ENCODE peak calls at places on chromosome X, in eight cellular contexts. One of them, this sample, is unnamed.

GRCh38 chrX:123884809-123885408 is 25.1 kb downstream of the XIAP start:
- DNase-seq in neural progenitor cell: peak; percentile 55
- DNase-seq in CD8-positive, alpha-beta T cell: peak; percentile 16
- DNase-seq in dorsolateral prefrontal cortex: no peak
- DNase-seq in cardiac muscle cell: peak; percentile 49
- DNase-seq in left lung: no peak
- DNase-seq in transverse colon: no peak
- DNase-seq in endothelial cell of umbilical vein: peak; percentile 52
- DNase-seq in this sample: peak; percentile 33

GRCh38 chrX:49269768-49270248 is at the start of gene PPP1R3F:
- DNase-seq in neural progenitor cell: no peak
- DNase-seq in CD8-positive, alpha-beta T cell: no peak
- DNase-seq in dorsolateral prefrontal cortex: no peak
- DNase-seq in cardiac muscle cell: no peak
- DNase-seq in left lung: no peak
- DNase-seq in transverse colon: no peak
- DNase-seq in endothelial cell of umbilical vein: peak; percentile 1
- DNase-seq in this sample: no peak

GRCh38 chrX:109952985-109953905 is 49.7 kb upstream of the TMEM164 start:
- DNase-seq in neural progenitor cell: no peak
- DNase-seq in CD8-positive, alpha-beta T cell: no peak
- DNase-seq in dorsolateral prefrontal cortex: no peak
- DNase-seq in cardiac muscle cell: no peak
- DNase-seq in left lung: no peak
- DNase-seq in transverse colon: no peak
- DNase-seq in endothelial cell of umbilical vein: peak; percentile 27
- DNase-seq in this sample: no peak

GRCh38 chrX:115625577-115626301 is 64.8 kb downstream of the PLS3 start:
- DNase-seq in neural progenitor cell: peak; percentile 55
- DNase-seq in CD8-positive, alpha-beta T cell: no peak
- DNase-seq in dorsolateral prefrontal cortex: no peak
- DNase-seq in cardiac muscle cell: no peak
- DNase-seq in left lung: no peak
- DNase-seq in transverse colon: no peak
- DNase-seq in endothelial cell of umbilical vein: peak; percentile 28
- DNase-seq in this sample: no peak

GRCh38 chrX:71998836-71999509 is 88.3 kb downstream of the NHSL2 start:
- DNase-seq in neural progenitor cell: peak; percentile 49
- DNase-seq in CD8-positive, alpha-beta T cell: peak; percentile 36
- DNase-seq in dorsolateral prefrontal cortex: no peak
- DNase-seq in cardiac muscle cell: peak; percentile 37
- DNase-seq in left lung: no peak
- DNase-seq in transverse colon: no peak
- DNase-seq in endothelial cell of umbilical vein: peak; percentile 36
- DNase-seq in this sample: peak; percentile 58

GRCh38 chrX:135557344-135557743 is 36.9 kb downstream of the INTS6L start:
- DNase-seq in neural progenitor cell: no peak
- DNase-seq in CD8-positive, alpha-beta T cell: no peak
- DNase-seq in dorsolateral prefrontal cortex: no peak
- DNase-seq in cardiac muscle cell: no peak
- DNase-seq in left lung: no peak
- DNase-seq in transverse colon: no peak
- DNase-seq in endothelial cell of umbilical vein: peak; percentile 6
- DNase-seq in this sample: no peak

GRCh38 chrX:40539214-40540142 is 41.3 kb upstream of the ATP6AP2 start:
- DNase-seq in neural progenitor cell: peak; percentile 44
- DNase-seq in CD8-positive, alpha-beta T cell: peak; percentile 72
- DNase-seq in dorsolateral prefrontal cortex: no peak
- DNase-seq in cardiac muscle cell: peak; percentile 42
- DNase-seq in left lung: peak; percentile 67
- DNase-seq in transverse colon: peak; percentile 49
- DNase-seq in endothelial cell of umbilical vein: no peak
- DNase-seq in this sample: peak; percentile 71

GRCh38 chrX:107429090-107429489 is 20.4 kb upstream of the FRMPD3 start:
- DNase-seq in neural progenitor cell: peak; percentile 13
- DNase-seq in CD8-positive, alpha-beta T cell: peak; percentile 25
- DNase-seq in dorsolateral prefrontal cortex: no peak
- DNase-seq in cardiac muscle cell: peak; percentile 53
- DNase-seq in left lung: no peak
- DNase-seq in transverse colon: peak; percentile 34
- DNase-seq in endothelial cell of umbilical vein: no peak
- DNase-seq in this sample: peak; percentile 53

GRCh38 chrX:77493677-77494553 is 46.7 kb downstream of the FGF16 start:
- DNase-seq in neural progenitor cell: peak; percentile 61
- DNase-seq in CD8-positive, alpha-beta T cell: no peak
- DNase-seq in dorsolateral prefrontal cortex: no peak
- DNase-seq in cardiac muscle cell: peak; percentile 11
- DNase-seq in left lung: no peak
- DNase-seq in transverse colon: no peak
- DNase-seq in endothelial cell of umbilical vein: no peak
- DNase-seq in this sample: peak; percentile 89

GRCh38 chrX:44459501-44459900 is 83.2 kb downstream of the FUNDC1 start:
- DNase-seq in neural progenitor cell: no peak
- DNase-seq in CD8-positive, alpha-beta T cell: no peak
- DNase-seq in dorsolateral prefrontal cortex: no peak
- DNase-seq in cardiac muscle cell: no peak
- DNase-seq in left lung: no peak
- DNase-seq in transverse colon: no peak
- DNase-seq in endothelial cell of umbilical vein: no peak
- DNase-seq in this sample: no peak

GRCh38 chrX:13419276-13419675 is 99.4 kb upstream of the ATXN3L start:
- DNase-seq in neural progenitor cell: no peak
- DNase-seq in CD8-positive, alpha-beta T cell: no peak
- DNase-seq in dorsolateral prefrontal cortex: no peak
- DNase-seq in cardiac muscle cell: no peak
- DNase-seq in left lung: no peak
- DNase-seq in transverse colon: no peak
- DNase-seq in endothelial cell of umbilical vein: no peak
- DNase-seq in this sample: no peak

GRCh38 chrX:19487520-19488200 is 27.6 kb downstream of the MAP3K15 start:
- DNase-seq in neural progenitor cell: no peak
- DNase-seq in CD8-positive, alpha-beta T cell: no peak
- DNase-seq in dorsolateral prefrontal cortex: no peak
- DNase-seq in cardiac muscle cell: no peak
- DNase-seq in left lung: no peak
- DNase-seq in transverse colon: peak; percentile 10
- DNase-seq in endothelial cell of umbilical vein: no peak
- DNase-seq in this sample: no peak

GRCh38 chrX:71053217-71053621 is 14.9 kb downstream of the SNX12 start:
- DNase-seq in neural progenitor cell: peak; percentile 84
- DNase-seq in CD8-positive, alpha-beta T cell: no peak
- DNase-seq in dorsolateral prefrontal cortex: no peak
- DNase-seq in cardiac muscle cell: peak; percentile 75
- DNase-seq in left lung: no peak
- DNase-seq in transverse colon: no peak
- DNase-seq in endothelial cell of umbilical vein: peak; percentile 4
- DNase-seq in this sample: no peak

GRCh38 chrX:19627081-19627480 is 111.8 kb upstream of the MAP3K15 start:
- DNase-seq in neural progenitor cell: no peak
- DNase-seq in CD8-positive, alpha-beta T cell: no peak
- DNase-seq in dorsolateral prefrontal cortex: peak; percentile 71
- DNase-seq in cardiac muscle cell: no peak
- DNase-seq in left lung: no peak
- DNase-seq in transverse colon: no peak
- DNase-seq in endothelial cell of umbilical vein: no peak
- DNase-seq in this sample: no peak

GRCh38 chrX:132858018-132858417 is 100.4 kb downstream of the HS6ST2 start:
- DNase-seq in neural progenitor cell: no peak
- DNase-seq in CD8-positive, alpha-beta T cell: no peak
- DNase-seq in dorsolateral prefrontal cortex: no peak
- DNase-seq in cardiac muscle cell: no peak
- DNase-seq in left lung: no peak
- DNase-seq in transverse colon: no peak
- DNase-seq in endothelial cell of umbilical vein: peak; percentile 78
- DNase-seq in this sample: no peak

GRCh38 chrX:19579485-19579884 is 64.2 kb upstream of the MAP3K15 start:
- DNase-seq in neural progenitor cell: no peak
- DNase-seq in CD8-positive, alpha-beta T cell: no peak
- DNase-seq in dorsolateral prefrontal cortex: no peak
- DNase-seq in cardiac muscle cell: no peak
- DNase-seq in left lung: no peak
- DNase-seq in transverse colon: no peak
- DNase-seq in endothelial cell of umbilical vein: peak; percentile 2
- DNase-seq in this sample: no peak

GRCh38 chrX:68043713-68044438 is 389.4 kb downstream of the OPHN1 start:
- DNase-seq in neural progenitor cell: no peak
- DNase-seq in CD8-positive, alpha-beta T cell: no peak
- DNase-seq in dorsolateral prefrontal cortex: no peak
- DNase-seq in cardiac muscle cell: no peak
- DNase-seq in left lung: no peak
- DNase-seq in transverse colon: no peak
- DNase-seq in endothelial cell of umbilical vein: no peak
- DNase-seq in this sample: no peak

GRCh38 chrX:72095370-72095769 is 36.3 kb downstream of the RTL5 start:
- DNase-seq in neural progenitor cell: no peak
- DNase-seq in CD8-positive, alpha-beta T cell: no peak
- DNase-seq in dorsolateral prefrontal cortex: no peak
- DNase-seq in cardiac muscle cell: no peak
- DNase-seq in left lung: no peak
- DNase-seq in transverse colon: no peak
- DNase-seq in endothelial cell of umbilical vein: peak; percentile 66
- DNase-seq in this sample: no peak

GRCh38 chrX:22196151-22196550 is 76.6 kb upstream of the CBLL2 start:
- DNase-seq in neural progenitor cell: no peak
- DNase-seq in CD8-positive, alpha-beta T cell: no peak
- DNase-seq in dorsolateral prefrontal cortex: no peak
- DNase-seq in cardiac muscle cell: no peak
- DNase-seq in left lung: no peak
- DNase-seq in transverse colon: no peak
- DNase-seq in endothelial cell of umbilical vein: no peak
- DNase-seq in this sample: no peak

GRCh38 chrX:72115380-72115779 is 16.3 kb downstream of the RTL5 start:
- DNase-seq in neural progenitor cell: peak; percentile 63
- DNase-seq in CD8-positive, alpha-beta T cell: no peak
- DNase-seq in dorsolateral prefrontal cortex: no peak
- DNase-seq in cardiac muscle cell: no peak
- DNase-seq in left lung: no peak
- DNase-seq in transverse colon: no peak
- DNase-seq in endothelial cell of umbilical vein: no peak
- DNase-seq in this sample: peak; percentile 97

GRCh38 chrX:12894074-12894691 is 12.2 kb upstream of the TLR8 start:
- DNase-seq in neural progenitor cell: peak; percentile 26
- DNase-seq in CD8-positive, alpha-beta T cell: peak; percentile 40
- DNase-seq in dorsolateral prefrontal cortex: peak; percentile 31
- DNase-seq in cardiac muscle cell: peak; percentile 28
- DNase-seq in left lung: no peak
- DNase-seq in transverse colon: peak; percentile 37
- DNase-seq in endothelial cell of umbilical vein: peak; percentile 38
- DNase-seq in this sample: peak; percentile 29

GRCh38 chrX:121322159-121322558 is 274.7 kb downstream of the GLUD2 start:
- DNase-seq in neural progenitor cell: no peak
- DNase-seq in CD8-positive, alpha-beta T cell: no peak
- DNase-seq in dorsolateral prefrontal cortex: no peak
- DNase-seq in cardiac muscle cell: no peak
- DNase-seq in left lung: no peak
- DNase-seq in transverse colon: no peak
- DNase-seq in endothelial cell of umbilical vein: no peak
- DNase-seq in this sample: no peak
- TF ChIP-seq CTCF in neural progenitor cell: no peak
- TF ChIP-seq CTCF in CD8-positive, alpha-beta T cell: no peak
- TF ChIP-seq CTCF in dorsolateral prefrontal cortex: no peak
- TF ChIP-seq CTCF in cardiac muscle cell: peak; percentile 15
- TF ChIP-seq CTCF in left lung: no peak
- TF ChIP-seq CTCF in transverse colon: peak; percentile 17
- TF ChIP-seq CTCF in endothelial cell of umbilical vein: no peak
- TF ChIP-seq CTCF in this sample: no peak

DNA sequence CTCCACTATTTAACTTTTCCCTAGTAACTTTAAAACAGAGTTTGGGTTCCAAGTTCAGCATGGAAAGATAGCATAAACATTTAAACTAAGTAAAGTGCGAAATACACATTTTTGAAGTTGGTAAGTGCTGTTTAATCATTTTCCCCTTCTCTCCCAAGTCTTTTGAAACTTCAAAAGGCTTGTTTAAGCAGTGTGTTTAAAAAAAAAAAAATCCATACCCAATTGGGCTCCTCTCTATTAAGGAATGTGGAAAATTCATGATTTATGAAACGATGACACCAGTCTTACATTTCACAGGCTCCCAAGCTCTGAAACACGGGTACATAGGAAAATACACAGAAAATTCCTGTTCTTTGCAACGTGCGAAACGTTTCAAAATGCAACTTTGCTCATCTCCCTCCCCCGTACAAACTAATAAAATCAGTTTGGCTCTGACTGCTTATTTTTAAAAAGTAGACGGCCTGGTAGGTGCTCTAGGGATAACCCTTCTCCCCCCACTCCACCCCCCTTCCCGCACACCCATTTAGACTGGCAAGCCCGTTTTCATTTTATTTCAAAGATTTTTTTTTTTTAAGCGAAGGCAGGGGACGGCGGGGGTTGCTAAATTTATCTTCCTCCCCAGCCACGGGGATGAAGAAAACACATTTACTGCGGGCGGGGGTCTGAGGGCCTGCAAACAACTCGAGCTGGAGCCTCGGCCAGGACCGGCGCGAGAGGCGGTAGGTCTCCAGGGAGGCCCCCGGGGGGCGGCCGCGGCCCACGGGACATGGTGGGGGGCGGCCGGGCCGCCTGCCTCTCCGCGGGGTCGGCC is 789 bp upstream of the ZFX start:
- DNase-seq in neural progenitor cell: no peak
- DNase-seq in CD8-positive, alpha-beta T cell: peak; percentile 24
- DNase-seq in dorsolateral prefrontal cortex: no peak
- DNase-seq in cardiac muscle cell: no peak
- DNase-seq in left lung: no peak
- DNase-seq in transverse colon: no peak
- DNase-seq in endothelial cell of umbilical vein: peak; percentile 42
- DNase-seq in this sample: no peak
- H3K4me3 ChIP-seq in neural progenitor cell: peak overlapping the region; percentile 100
- H3K4me3 ChIP-seq in CD8-positive, alpha-beta T cell: peak overlapping the region; percentile 48
- H3K4me3 ChIP-seq in dorsolateral prefrontal cortex: peak overlapping the region; percentile 69
- H3K4me3 ChIP-seq in cardiac muscle cell: peak overlapping the region; percentile 98
- H3K4me3 ChIP-seq in left lung: peak overlapping the region; percentile 59
- H3K4me3 ChIP-seq in transverse colon: peak overlapping the region; percentile 50
- H3K4me3 ChIP-seq in endothelial cell of umbilical vein: peak overlapping the region; percentile 53
- H3K4me3 ChIP-seq in this sample: peak overlapping the region; percentile 75

DNA sequence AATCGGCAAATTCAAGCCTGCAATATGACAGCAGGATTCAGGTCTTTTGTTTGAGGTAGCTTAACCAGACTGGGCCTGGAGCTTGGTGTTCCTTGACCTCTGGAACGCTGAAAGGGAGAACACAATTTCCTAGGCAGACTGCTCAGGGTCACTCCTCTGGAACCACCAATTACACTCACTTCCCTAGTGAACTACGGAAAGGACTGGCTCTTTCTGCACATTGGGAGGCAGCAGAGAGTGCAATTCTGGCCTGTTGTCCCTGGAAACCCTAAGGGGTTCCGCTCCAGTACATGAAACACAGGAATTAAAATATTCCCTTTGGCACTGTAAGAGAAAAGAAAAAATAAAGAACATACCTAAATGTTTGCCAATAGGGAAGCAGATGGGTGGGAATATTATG is 58.6 kb downstream of the GPC3 start:
- DNase-seq in neural progenitor cell: no peak
- DNase-seq in CD8-positive, alpha-beta T cell: no peak
- DNase-seq in dorsolateral prefrontal cortex: no peak
- DNase-seq in cardiac muscle cell: no peak
- DNase-seq in left lung: no peak
- DNase-seq in transverse colon: no peak
- DNase-seq in endothelial cell of umbilical vein: no peak
- DNase-seq in this sample: no peak
- TF ChIP-seq CTCF in neural progenitor cell: peak; percentile 14
- TF ChIP-seq CTCF in CD8-positive, alpha-beta T cell: no peak
- TF ChIP-seq CTCF in dorsolateral prefrontal cortex: no peak
- TF ChIP-seq CTCF in cardiac muscle cell: no peak
- TF ChIP-seq CTCF in left lung: no peak
- TF ChIP-seq CTCF in transverse colon: no peak
- TF ChIP-seq CTCF in endothelial cell of umbilical vein: no peak
- TF ChIP-seq CTCF in this sample: no peak

GRCh38 chrX:15673970-15674369 is 9.4 kb upstream of the CLTRN start:
- DNase-seq in neural progenitor cell: no peak
- DNase-seq in CD8-positive, alpha-beta T cell: no peak
- DNase-seq in dorsolateral prefrontal cortex: no peak
- DNase-seq in cardiac muscle cell: no peak
- DNase-seq in left lung: no peak
- DNase-seq in transverse colon: no peak
- DNase-seq in endothelial cell of umbilical vein: no peak
- DNase-seq in this sample: no peak
- H3K4me3 ChIP-seq in neural progenitor cell: peak overlapping the region; percentile 74
- H3K4me3 ChIP-seq in CD8-positive, alpha-beta T cell: peak overlapping the region; percentile 99
- H3K4me3 ChIP-seq in dorsolateral prefrontal cortex: peak overlapping the region; percentile 80
- H3K4me3 ChIP-seq in cardiac muscle cell: peak overlapping the region; percentile 68
- H3K4me3 ChIP-seq in left lung: peak overlapping the region; percentile 64
- H3K4me3 ChIP-seq in transverse colon: no peak overlapping the region
- H3K4me3 ChIP-seq in endothelial cell of umbilical vein: no peak overlapping the region
- H3K4me3 ChIP-seq in this sample: peak overlapping the region; percentile 89

This sample was measured in WERI-Rb-1.